ENCODE peak calls at places on chromosome 22, in eight cellular contexts. L, C, W, O, M, V, P and F are unnamed samples.

GRCh38 chr22:43520632-43521039 is 108.8 kb downstream of the MPPED1 start:
- DNase-seq in L (no peak), C (no peak), W (no peak), O (no peak), M (no peak), V (no peak), P (peak; percentile 26), F (no peak)

GRCh38 chr22:40216041-40216756 is 38.5 kb downstream of the TNRC6B start:
- DNase-seq in L (no peak), C (peak; percentile 47), W (no peak), O (no peak), M (no peak), V (no peak), P (no peak), F (no peak)

GRCh38 chr22:47196881-47197701 is 434.6 kb downstream of the TBC1D22A start:
- DNase-seq in L (no peak), C (no peak), W (no peak), O (no peak), M (no peak), V (no peak), P (no peak), F (no peak)

GRCh38 chr22:39230261-39231196 is 14.3 kb downstream of the PDGFB start:
- DNase-seq in L (no peak), C (no peak), W (no peak), O (peak; percentile 57), M (no peak), V (no peak), P (no peak), F (no peak)

GRCh38 chr22:18090286-18090685 is 12.5 kb downstream of the PEX26 start:
- DNase-seq in L (no peak), C (no peak), W (no peak), O (no peak), M (no peak), V (no peak), P (no peak), F (no peak)

GRCh38 chr22:44570476-44571445 is 72.7 kb upstream of the RTL6 start:
- DNase-seq in L (no peak), C (no peak), W (no peak), O (no peak), M (no peak), V (no peak), P (no peak), F (no peak)

GRCh38 chr22:34122064-34122463 is 201.8 kb upstream of the LARGE1 start:
- DNase-seq in L (no peak), C (no peak), W (no peak), O (no peak), M (no peak), V (no peak), P (no peak), F (no peak)

GRCh38 chr22:29301716-29302401 is 4.6 kb upstream of the GAS2L1 start:
- DNase-seq in L (no peak), C (no peak), W (no peak), O (no peak), M (no peak), V (no peak), P (no peak), F (no peak)

GRCh38 chr22:22914726-22915669 is 27.4 kb downstream of the IGLL5 start:
- DNase-seq in L (no peak), C (no peak), W (no peak), O (no peak), M (peak; percentile 52), V (no peak), P (no peak), F (no peak)

GRCh38 chr22:22578702-22579424 is 19.8 kb upstream of the PRAME start:
- DNase-seq in L (peak; percentile 70), C (no peak), W (peak; percentile 36), O (peak; percentile 16), M (no peak), V (no peak), P (no peak), F (peak; percentile 5)

GRCh38 chr22:29147241-29147919 is 58.3 kb upstream of the EMID1 start:
- DNase-seq in L (no peak), C (no peak), W (no peak), O (no peak), M (no peak), V (no peak), P (no peak), F (no peak)

GRCh38 chr22:22198751-22199150 is 45.8 kb upstream of the VPREB1 start:
- DNase-seq in L (no peak), C (no peak), W (no peak), O (no peak), M (no peak), V (no peak), P (no peak), F (no peak)

GRCh38 chr22:20154602-20155183 is 3.8 kb upstream of the CCDC188 start:
- DNase-seq in L (no peak), C (no peak), W (no peak), O (no peak), M (no peak), V (no peak), P (no peak), F (no peak)

GRCh38 chr22:41369089-41369745 is 12.5 kb upstream of the TEF start:
- DNase-seq in L (no peak), C (no peak), W (no peak), O (no peak), M (no peak), V (peak; percentile 29), P (no peak), F (no peak)